ENCODE peak calls at places on chromosomes 16 and 17, in six cellular contexts. One of them, this sample, is unnamed.

GRCh38 chr17:79986441-79987186 is 49.1 kb downstream of the TBC1D16 start:
- DNase-seq in H9: no peak
- DNase-seq in IMR-90: peak
- DNase-seq in H1: no peak
- DNase-seq in mesendoderm: no peak
- DNase-seq in neuronal stem cell: no peak
- DNase-seq in this sample: no peak

GRCh38 chr16:1046271-1046955 is 26.1 kb upstream of the SSTR5 start:
- DNase-seq in H9: no peak
- DNase-seq in IMR-90: no peak
- DNase-seq in H1: no peak
- DNase-seq in mesendoderm: no peak
- DNase-seq in neuronal stem cell: no peak
- DNase-seq in this sample: no peak

GRCh38 chr17:1043601-1044251 is 46.8 kb downstream of the TIMM22 start:
- DNase-seq in H9: peak
- DNase-seq in IMR-90: no peak
- DNase-seq in H1: no peak
- DNase-seq in mesendoderm: peak
- DNase-seq in neuronal stem cell: no peak
- DNase-seq in this sample: peak

GRCh38 chr16:75550211-75550662 is 5.8 kb downstream of the TMEM231 start:
- DNase-seq in H9: peak
- DNase-seq in IMR-90: peak
- DNase-seq in H1: no peak
- DNase-seq in mesendoderm: peak
- DNase-seq in neuronal stem cell: no peak
- DNase-seq in this sample: peak

GRCh38 chr17:81396278-81396721 is 1.0 kb downstream of the BAHCC1 start:
- DNase-seq in H9: no peak
- DNase-seq in IMR-90: no peak
- DNase-seq in H1: no peak
- DNase-seq in mesendoderm: no peak
- DNase-seq in neuronal stem cell: no peak
- DNase-seq in this sample: no peak

GRCh38 chr16:87457051-87457611 is 35.7 kb downstream of the ZCCHC14 start:
- DNase-seq in H9: no peak
- DNase-seq in IMR-90: peak
- DNase-seq in H1: no peak
- DNase-seq in mesendoderm: no peak
- DNase-seq in neuronal stem cell: no peak
- DNase-seq in this sample: peak

GRCh38 chr16:75526032-75526790 is 9.7 kb downstream of the CHST5 start:
- DNase-seq in H9: no peak
- DNase-seq in IMR-90: no peak
- DNase-seq in H1: no peak
- DNase-seq in mesendoderm: no peak
- DNase-seq in neuronal stem cell: no peak
- DNase-seq in this sample: no peak

GRCh38 chr17:42407289-42407836 is 15.7 kb downstream of the CAVIN1 start:
- DNase-seq in H9: peak
- DNase-seq in IMR-90: peak
- DNase-seq in H1: peak
- DNase-seq in mesendoderm: peak
- DNase-seq in neuronal stem cell: no peak
- DNase-seq in this sample: no peak

GRCh38 chr17:3710951-3711383 is 12.7 kb upstream of the HASPIN start:
- DNase-seq in H9: peak
- DNase-seq in IMR-90: peak
- DNase-seq in H1: no peak
- DNase-seq in mesendoderm: peak
- DNase-seq in neuronal stem cell: no peak
- DNase-seq in this sample: peak

GRCh38 chr16:19810817-19811731 is 73.6 kb downstream of the GPRC5B start:
- DNase-seq in H9: no peak
- DNase-seq in IMR-90: peak
- DNase-seq in H1: no peak
- DNase-seq in mesendoderm: no peak
- DNase-seq in neuronal stem cell: no peak
- DNase-seq in this sample: peak

GRCh38 chr16:86363057-86363490 is 147.3 kb upstream of the FOXF1 start:
- DNase-seq in H9: no peak
- DNase-seq in IMR-90: peak
- DNase-seq in H1: no peak
- DNase-seq in mesendoderm: peak
- DNase-seq in neuronal stem cell: no peak
- DNase-seq in this sample: peak

GRCh38 chr16:54568897-54569807 is 282.6 kb upstream of the IRX3 start:
- DNase-seq in H9: no peak
- DNase-seq in IMR-90: no peak
- DNase-seq in H1: no peak
- DNase-seq in mesendoderm: no peak
- DNase-seq in neuronal stem cell: no peak
- DNase-seq in this sample: no peak

GRCh38 chr16:54446639-54447038 is 160.1 kb upstream of the IRX3 start:
- DNase-seq in H9: no peak
- DNase-seq in IMR-90: no peak
- DNase-seq in H1: no peak
- DNase-seq in mesendoderm: no peak
- DNase-seq in neuronal stem cell: no peak
- DNase-seq in this sample: peak

GRCh38 chr16:85308585-85309540 is 196.6 kb upstream of the CIBAR2 start:
- DNase-seq in H9: no peak
- DNase-seq in IMR-90: no peak
- DNase-seq in H1: no peak
- DNase-seq in mesendoderm: no peak
- DNase-seq in neuronal stem cell: no peak
- DNase-seq in this sample: no peak

GRCh38 chr16:85249830-85250455 is 137.7 kb upstream of the CIBAR2 start:
- DNase-seq in H9: no peak
- DNase-seq in IMR-90: no peak
- DNase-seq in H1: no peak
- DNase-seq in mesendoderm: no peak
- DNase-seq in neuronal stem cell: no peak
- DNase-seq in this sample: no peak

GRCh38 chr17:45019177-45019711 is 32.2 kb downstream of the DCAKD start:
- DNase-seq in H9: no peak
- DNase-seq in IMR-90: peak
- DNase-seq in H1: no peak
- DNase-seq in mesendoderm: no peak
- DNase-seq in neuronal stem cell: no peak
- DNase-seq in this sample: peak

GRCh38 chr17:45149669-45150603 is 1.7 kb downstream of the HEXIM1 start:
- DNase-seq in H9: peak
- DNase-seq in IMR-90: peak
- DNase-seq in H1: no peak
- DNase-seq in mesendoderm: peak
- DNase-seq in neuronal stem cell: no peak
- DNase-seq in this sample: peak

GRCh38 chr17:60311936-60312335 is 80.0 kb downstream of the USP32 start:
- DNase-seq in H9: no peak
- DNase-seq in IMR-90: peak
- DNase-seq in H1: no peak
- DNase-seq in mesendoderm: no peak
- DNase-seq in neuronal stem cell: no peak
- DNase-seq in this sample: peak

GRCh38 chr16:86732621-86733297 is 154.4 kb downstream of the FOXL1 start:
- DNase-seq in H9: peak
- DNase-seq in IMR-90: peak
- DNase-seq in H1: peak
- DNase-seq in mesendoderm: peak
- DNase-seq in neuronal stem cell: peak
- DNase-seq in this sample: peak

GRCh38 chr16:73956592-73957495 is 339.8 kb upstream of the PSMD7 start:
- DNase-seq in H9: peak
- DNase-seq in IMR-90: peak
- DNase-seq in H1: peak
- DNase-seq in mesendoderm: peak
- DNase-seq in neuronal stem cell: peak
- DNase-seq in this sample: peak

GRCh38 chr16:16907089-16907488 is 528.1 kb downstream of the NPIPA7 start:
- DNase-seq in H9: no peak
- DNase-seq in IMR-90: no peak
- DNase-seq in H1: no peak
- DNase-seq in mesendoderm: no peak
- DNase-seq in neuronal stem cell: no peak
- DNase-seq in this sample: no peak

GRCh38 chr16:16905850-16906249 is 526.9 kb downstream of the NPIPA7 start:
- DNase-seq in H9: no peak
- DNase-seq in IMR-90: no peak
- DNase-seq in H1: no peak
- DNase-seq in mesendoderm: no peak
- DNase-seq in neuronal stem cell: no peak
- DNase-seq in this sample: no peak

GRCh38 chr16:16908058-16908457 is 529.1 kb downstream of the NPIPA7 start:
- DNase-seq in H9: no peak
- DNase-seq in IMR-90: no peak
- DNase-seq in H1: no peak
- DNase-seq in mesendoderm: no peak
- DNase-seq in neuronal stem cell: no peak
- DNase-seq in this sample: no peak
- H3K23ac ChIP-seq in H9: no peak
- H3K23ac ChIP-seq in IMR-90: no peak
- H3K23ac ChIP-seq in H1: no peak
- H3K23ac ChIP-seq in mesendoderm: no peak
- H3K23ac ChIP-seq in neuronal stem cell: no peak
- H3K23ac ChIP-seq in this sample: no peak

DNA sequence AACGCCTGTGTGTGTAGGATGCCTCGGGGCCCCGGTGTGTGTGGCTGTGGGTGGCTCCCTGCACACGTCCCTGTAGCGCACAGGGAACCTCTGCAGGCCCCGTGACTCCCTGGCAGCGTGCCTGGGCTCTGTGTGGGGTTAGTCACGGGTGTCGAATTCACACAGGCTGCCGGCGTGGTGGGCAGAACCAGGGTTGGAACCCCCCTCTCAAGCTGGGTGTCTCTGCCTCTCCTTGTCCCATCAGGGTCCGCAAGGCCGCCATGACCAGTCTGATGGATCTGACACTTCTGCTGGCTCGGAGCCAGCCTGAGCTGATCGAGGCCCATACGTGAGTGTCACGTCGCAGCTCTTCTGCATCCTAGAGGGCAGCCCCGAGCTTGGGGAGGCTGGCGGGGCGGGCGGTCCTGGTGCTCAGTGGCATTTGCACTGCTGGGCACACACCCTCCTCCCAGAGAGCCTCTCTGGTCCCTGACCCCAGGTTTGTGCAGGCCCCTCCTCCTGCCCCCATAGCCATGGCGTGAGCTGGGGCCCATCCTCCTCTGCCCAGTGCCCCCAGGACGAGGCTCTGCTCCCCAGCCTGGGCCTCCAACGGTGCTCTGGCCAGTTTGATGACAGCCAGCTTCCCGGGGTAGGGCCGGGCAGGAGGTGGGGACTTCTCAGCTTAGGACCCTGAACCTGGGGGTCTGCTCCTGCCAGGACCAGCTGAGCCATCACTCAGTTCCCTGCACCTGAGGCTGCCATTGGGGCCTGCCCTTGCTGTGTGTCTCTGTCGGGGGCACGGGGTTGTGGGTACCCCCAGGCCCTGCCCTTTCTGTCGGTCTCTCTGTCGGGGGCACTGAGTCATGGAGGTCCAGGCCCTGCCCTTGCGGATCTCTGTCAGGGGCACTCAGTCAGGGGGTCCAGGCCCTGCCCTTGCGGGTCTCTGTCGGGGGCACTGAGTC is 88.1 kb upstream of the ZNF750 start:
- DNase-seq in H9: no peak
- DNase-seq in IMR-90: no peak
- DNase-seq in H1: no peak
- DNase-seq in mesendoderm: no peak
- DNase-seq in neuronal stem cell: no peak
- DNase-seq in this sample: no peak
- H2BK15ac ChIP-seq in H9: no peak
- H2BK15ac ChIP-seq in IMR-90: no peak
- H2BK15ac ChIP-seq in H1: no peak
- H2BK15ac ChIP-seq in mesendoderm: no peak
- H2BK15ac ChIP-seq in neuronal stem cell: no peak
- H2BK15ac ChIP-seq in this sample: no peak

GRCh38 chr16:27221576-27222498 is 18.5 kb downstream of the KDM8 start:
- DNase-seq in H9: no peak
- DNase-seq in IMR-90: peak
- DNase-seq in H1: no peak
- DNase-seq in mesendoderm: no peak
- DNase-seq in neuronal stem cell: no peak
- DNase-seq in this sample: peak

GRCh38 chr16:27223701-27224100 is 20.4 kb downstream of the KDM8 start:
- DNase-seq in H9: no peak
- DNase-seq in IMR-90: no peak
- DNase-seq in H1: no peak
- DNase-seq in mesendoderm: no peak
- DNase-seq in neuronal stem cell: no peak
- DNase-seq in this sample: no peak

GRCh38 chr16:27222499-27223225 is 19.3 kb downstream of the KDM8 start:
- DNase-seq in H9: no peak
- DNase-seq in IMR-90: peak
- DNase-seq in H1: no peak
- DNase-seq in mesendoderm: peak
- DNase-seq in neuronal stem cell: no peak
- DNase-seq in this sample: peak

GRCh38 chr16:27224271-27224737 is 21.0 kb downstream of the KDM8 start:
- DNase-seq in H9: no peak
- DNase-seq in IMR-90: no peak
- DNase-seq in H1: no peak
- DNase-seq in mesendoderm: no peak
- DNase-seq in neuronal stem cell: no peak
- DNase-seq in this sample: no peak

GRCh38 chr16:27223226-27223610 is 19.9 kb downstream of the KDM8 start:
- DNase-seq in H9: no peak
- DNase-seq in IMR-90: no peak
- DNase-seq in H1: no peak
- DNase-seq in mesendoderm: no peak
- DNase-seq in neuronal stem cell: no peak
- DNase-seq in this sample: no peak
- H2BK120ac ChIP-seq in H9: no peak
- H2BK120ac ChIP-seq in IMR-90: peak
- H2BK120ac ChIP-seq in H1: no peak
- H2BK120ac ChIP-seq in mesendoderm: no peak
- H2BK120ac ChIP-seq in neuronal stem cell: no peak
- H2BK120ac ChIP-seq in this sample: no peak

DNA sequence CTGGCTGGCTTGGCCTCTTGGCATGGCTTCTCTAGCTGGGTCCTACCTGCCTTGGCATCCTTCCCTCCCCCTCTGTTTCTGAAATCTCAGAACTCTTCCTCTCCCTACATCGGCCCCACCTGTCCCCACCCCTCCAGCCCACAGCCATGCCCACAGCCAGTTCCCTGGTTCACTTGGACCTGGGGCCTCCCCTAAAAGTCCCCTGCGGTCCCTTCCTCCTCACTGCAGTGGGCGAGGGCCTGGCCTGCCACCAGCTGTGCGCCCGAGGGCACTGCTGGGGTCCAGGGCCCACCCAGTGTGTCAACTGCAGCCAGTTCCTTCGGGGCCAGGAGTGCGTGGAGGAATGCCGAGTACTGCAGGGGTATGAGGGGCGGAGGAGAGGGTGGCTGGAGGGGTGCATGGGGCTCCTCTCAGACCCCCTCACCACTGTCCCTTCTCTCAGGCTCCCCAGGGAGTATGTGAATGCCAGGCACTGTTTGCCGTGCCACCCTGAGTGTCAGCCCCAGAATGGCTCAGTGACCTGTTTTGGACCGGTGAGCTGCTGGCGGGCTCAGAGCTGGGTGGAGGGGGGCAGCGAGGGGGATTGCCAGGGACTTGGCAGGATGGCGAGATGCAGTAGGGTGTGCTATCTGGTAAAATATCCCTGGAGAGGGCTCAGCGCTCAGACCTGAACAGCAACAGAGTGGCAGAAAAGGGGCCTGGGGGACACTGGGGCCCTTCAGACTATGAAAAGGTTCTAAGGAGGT is 14.1 kb downstream of the MIEN1 start:
- DNase-seq in H9: no peak
- DNase-seq in IMR-90: no peak
- DNase-seq in H1: no peak
- DNase-seq in mesendoderm: no peak
- DNase-seq in neuronal stem cell: no peak
- DNase-seq in this sample: no peak
- H3K23ac ChIP-seq in H9: no peak
- H3K23ac ChIP-seq in IMR-90: no peak
- H3K23ac ChIP-seq in H1: no peak
- H3K23ac ChIP-seq in mesendoderm: no peak
- H3K23ac ChIP-seq in neuronal stem cell: peak
- H3K23ac ChIP-seq in this sample: no peak